ENCODE peak calls at places on chromosome 3, in seven cellular contexts. M is nephron progenitor cell, E is AG09309, L is A549, D is endothelial cell, B is endodermal cell, V is mucosa of descending colon. Y is an unnamed sample.

GRCh38 chr3:177361042-177361938 is 164.0 kb upstream of the TBL1XR1 start:
- DNase-seq in E (no peak), D (no peak), M (no peak), B (no peak), L (no peak), V (no peak), Y (no peak)

GRCh38 chr3:134643150-134643675 is 7.6 kb downstream of the KY start:
- DNase-seq in D (no peak), B (peak; percentile 62), V (no peak), E (no peak), M (no peak), L (no peak), Y (peak; percentile 24)

GRCh38 chr3:46624976-46625490 is 12.7 kb downstream of the FAM240A start:
- DNase-seq in E (no peak), M (no peak), B (no peak), D (no peak), L (no peak), V (no peak), Y (no peak)

GRCh38 chr3:17070560-17070959 is 185.8 kb downstream of the PLCL2 start:
- DNase-seq in E (no peak), V (peak; percentile 69), D (no peak), M (no peak), L (peak; percentile 25), B (peak; percentile 77), Y (no peak)

GRCh38 chr3:4440951-4441350 is 26.1 kb downstream of the SUMF1 start:
- DNase-seq in V (no peak), D (no peak), B (no peak), E (no peak), L (no peak), M (no peak), Y (no peak)

GRCh38 chr3:102536479-102536878 is 101.7 kb downstream of the ZPLD1 start:
- DNase-seq in L (peak; percentile 15), M (no peak), E (no peak), V (no peak), D (no peak), B (no peak), Y (no peak)

GRCh38 chr3:90011996-90012395 is 904.6 kb downstream of the EPHA3 start:
- DNase-seq in L (no peak), M (no peak), V (no peak), D (no peak), E (no peak), B (no peak), Y (no peak)

GRCh38 chr3:101858464-101858863 is 9.2 kb downstream of the NFKBIZ start:
- DNase-seq in D (no peak), B (no peak), E (no peak), V (no peak), L (no peak), M (no peak), Y (no peak)

GRCh38 chr3:100261481-100261903 is 700 bp downstream of the TBC1D23 start:
- DNase-seq in V (no peak), B (no peak), M (no peak), E (no peak), L (no peak), D (no peak), Y (no peak)

GRCh38 chr3:16739416-16740091 is 134.3 kb upstream of the DAZL start:
- DNase-seq in M (no peak), L (no peak), B (no peak), D (no peak), E (no peak), V (no peak), Y (no peak)

GRCh38 chr3:82157952-82158351 is 396.5 kb upstream of the GBE1 start:
- DNase-seq in B (no peak), E (no peak), M (no peak), D (no peak), V (no peak), L (no peak), Y (no peak)

GRCh38 chr3:70885636-70886035 is 573.2 kb upstream of the MDFIC2 start:
- DNase-seq in B (peak; percentile 54), E (no peak), M (no peak), L (no peak), V (no peak), D (no peak), Y (no peak)

GRCh38 chr3:12449889-12450682 is 34.2 kb upstream of the TSEN2 start:
- DNase-seq in E (no peak), L (no peak), V (no peak), B (no peak), D (no peak), M (no peak), Y (no peak)

GRCh38 chr3:82521657-82522056 is 760.2 kb upstream of the GBE1 start:
- DNase-seq in E (no peak), L (no peak), M (no peak), V (no peak), B (no peak), D (no peak), Y (no peak)

GRCh38 chr3:182683335-182684257 is 109.7 kb upstream of the ATP11B start:
- DNase-seq in D (peak; percentile 74), E (peak; percentile 27), V (peak; percentile 58), M (peak; percentile 73), B (peak; percentile 90), L (peak; percentile 63), Y (peak; percentile 75)

GRCh38 chr3:182686033-182686886 is 107.0 kb upstream of the ATP11B start:
- DNase-seq in L (no peak), E (no peak), D (no peak), B (no peak), V (no peak), M (no peak), Y (no peak)

GRCh38 chr3:182682263-182683229 is 110.8 kb upstream of the ATP11B start:
- DNase-seq in V (peak; percentile 84), D (peak; percentile 80), E (no peak), L (peak; percentile 51), B (peak; percentile 91), M (peak; percentile 81), Y (peak; percentile 39)
- TF ChIP-seq CTCF in V (no peak), D (peak; percentile 32), E (peak; percentile 7), L (no peak), B (peak; percentile 74), M (peak; percentile 27), Y (no peak)

GRCh38 chr3:18447720-18448119 is 22.6 kb upstream of the SATB1 start:
- DNase-seq in L (no peak), D (no peak), E (no peak), M (no peak), B (no peak), V (no peak), Y (no peak)

GRCh38 chr3:18443670-18444596 is 18.8 kb upstream of the SATB1 start:
- DNase-seq in D (no peak), L (no peak), B (peak; percentile 85), M (peak; percentile 39), V (peak; percentile 62), E (no peak), Y (no peak)

GRCh38 chr3:18444597-18445420 is 19.7 kb upstream of the SATB1 start:
- DNase-seq in B (peak; percentile 87), V (peak; percentile 86), D (peak; percentile 85), M (peak; percentile 87), L (peak; percentile 65), E (no peak), Y (peak; percentile 77)

GRCh38 chr3:18446067-18446793 is 21.1 kb upstream of the SATB1 start:
- DNase-seq in V (no peak), M (no peak), D (no peak), L (no peak), B (no peak), E (no peak), Y (no peak)

GRCh38 chr3:18445421-18446066 is 20.4 kb upstream of the SATB1 start:
- DNase-seq in L (no peak), B (peak; percentile 57), V (no peak), E (no peak), D (no peak), M (no peak), Y (no peak)
- TF ChIP-seq CTCF in L (no peak), B (no peak), V (no peak), E (no peak), D (no peak), M (no peak), Y (peak; percentile 2)

DNA sequence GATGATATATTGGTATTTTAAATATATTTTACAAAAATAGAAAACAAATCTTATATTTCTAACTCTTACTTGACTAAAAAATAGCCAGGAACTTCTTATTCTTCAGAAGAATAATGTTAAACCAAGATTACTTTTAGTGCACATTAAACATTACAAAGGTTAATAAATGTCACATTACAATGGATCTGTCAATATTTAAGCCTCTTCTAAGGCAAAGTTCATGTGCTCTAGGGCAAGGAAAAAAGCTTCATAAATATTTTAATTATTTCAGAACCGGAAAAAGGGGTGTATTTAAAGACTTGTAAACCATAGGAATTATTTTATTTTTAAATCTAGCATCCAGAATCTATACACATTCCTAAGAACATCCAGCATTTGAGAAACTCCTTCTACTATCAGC is 166.9 kb upstream of the ROBO2 start:
- DNase-seq in M (no peak), E (no peak), D (no peak), L (no peak), V (no peak), B (no peak), Y (no peak)
- TF ChIP-seq CTCF in M (no peak), E (no peak), D (no peak), L (no peak), V (no peak), B (no peak), Y (no peak)

GRCh38 chr3:120181632-120182031 is 87.4 kb upstream of the GSK3B start:
- DNase-seq in D (no peak), L (no peak), E (no peak), B (no peak), V (no peak), M (no peak), Y (no peak)

GRCh38 chr3:120180731-120181412 is 86.6 kb upstream of the GSK3B start:
- DNase-seq in V (no peak), E (no peak), L (no peak), B (no peak), D (no peak), M (no peak), Y (no peak)

GRCh38 chr3:120177907-120178306 is 83.7 kb upstream of the GSK3B start:
- DNase-seq in V (no peak), M (no peak), L (no peak), D (no peak), B (peak; percentile 76), E (no peak), Y (no peak)

GRCh38 chr3:120177151-120177550 is 82.9 kb upstream of the GSK3B start:
- DNase-seq in M (peak; percentile 15), D (peak; percentile 19), L (peak; percentile 65), E (no peak), B (peak; percentile 79), V (no peak), Y (no peak)

DNA sequence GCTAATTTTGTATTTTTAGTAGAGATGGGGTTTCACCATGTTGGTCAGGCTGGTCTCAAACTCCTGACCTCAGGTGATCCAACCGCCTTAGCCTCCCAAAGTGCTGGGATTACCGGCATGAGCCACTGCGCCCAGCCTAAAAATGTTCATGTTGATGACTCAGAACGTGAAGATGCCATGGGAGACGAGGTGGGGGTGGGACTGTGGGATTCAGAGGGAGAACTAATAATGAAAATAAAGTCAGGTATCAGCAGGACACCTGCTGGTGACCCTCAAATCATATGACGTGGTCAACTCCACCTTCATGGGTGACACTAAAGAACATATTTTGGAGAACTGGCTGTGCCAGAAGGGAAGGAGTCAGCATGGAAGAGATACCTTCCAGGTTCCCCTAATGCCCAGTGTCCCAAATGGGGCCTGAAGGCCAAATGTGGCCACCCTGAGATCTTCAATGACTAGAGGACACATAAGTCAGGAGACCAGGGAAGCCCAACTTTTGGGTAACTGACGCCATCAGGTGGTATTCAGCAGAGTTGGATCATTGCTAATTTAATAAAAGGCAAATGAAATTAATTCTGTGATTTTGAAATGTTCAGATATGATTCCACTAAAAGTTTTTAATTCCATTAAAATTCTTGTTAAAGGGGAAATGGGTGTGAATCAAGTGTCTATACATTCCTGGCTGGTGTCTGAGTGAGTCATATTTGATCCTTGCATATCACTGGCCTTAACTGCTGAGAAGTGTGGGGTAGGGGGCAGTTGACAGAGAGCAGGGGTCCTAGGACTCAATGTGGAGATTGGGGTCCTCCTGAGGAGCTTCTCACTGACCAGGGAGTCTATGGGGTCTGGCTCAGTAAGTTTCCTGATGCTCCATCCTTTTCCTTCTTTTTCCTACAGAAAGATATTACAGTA is 88.6 kb upstream of the GSK3B start:
- DNase-seq in L (no peak), V (no peak), D (no peak), B (no peak), M (no peak), E (no peak), Y (no peak)
- TF ChIP-seq CTCF in L (peak; percentile 64), V (no peak), D (no peak), B (peak; percentile 63), M (no peak), E (peak; percentile 60), Y (no peak)

Y was measured in mesothelial cell of epicardium.